ENCODE peak calls at places on chromosomes 3 and 15, in four cellular contexts. One of them, this sample, is unnamed.
A peak's percentile ranks its signal among the peaks of the same experiment; 100 is the strongest.

GRCh38 chr3:187072102-187072501 is 67.2 kb downstream of the RPL39L start:
- DNase-seq in upper lobe of left lung: no peak
- DNase-seq in Panc1: no peak
- DNase-seq in GM12878: no peak
- DNase-seq in this sample: no peak

GRCh38 chr3:170233532-170233931 is 11.3 kb downstream of the PRKCI start:
- DNase-seq in upper lobe of left lung: no peak
- DNase-seq in Panc1: no peak
- DNase-seq in GM12878: no peak
- DNase-seq in this sample: no peak

GRCh38 chr3:24773798-24774197 is 279.1 kb upstream of the THRB start:
- DNase-seq in GM12878: no peak
- DNase-seq in Panc1: peak; percentile 24
- DNase-seq in upper lobe of left lung: no peak
- DNase-seq in this sample: no peak

GRCh38 chr15:40098489-40099261 is 10.0 kb downstream of the BMF start:
- DNase-seq in GM12878: peak; percentile 84
- DNase-seq in Panc1: peak; percentile 77
- DNase-seq in upper lobe of left lung: peak; percentile 86
- DNase-seq in this sample: no peak

GRCh38 chr15:38130739-38131498 is 121.7 kb upstream of the SPRED1 start:
- DNase-seq in GM12878: peak; percentile 51
- DNase-seq in Panc1: no peak
- DNase-seq in upper lobe of left lung: no peak
- DNase-seq in this sample: peak; percentile 97

GRCh38 chr3:40597441-40597840 is 72.7 kb downstream of the ZNF621 start:
- DNase-seq in upper lobe of left lung: no peak
- DNase-seq in GM12878: no peak
- DNase-seq in Panc1: no peak
- DNase-seq in this sample: no peak

GRCh38 chr15:41556657-41557056 is 2.4 kb upstream of the TYRO3 start:
- DNase-seq in upper lobe of left lung: no peak
- DNase-seq in GM12878: no peak
- DNase-seq in Panc1: no peak
- DNase-seq in this sample: no peak

GRCh38 chr3:129077222-129077621 is 16.6 kb downstream of the GP9 start:
- DNase-seq in Panc1: no peak
- DNase-seq in GM12878: no peak
- DNase-seq in upper lobe of left lung: no peak
- DNase-seq in this sample: no peak

GRCh38 chr3:133447751-133448477 is 48.1 kb downstream of the BFSP2 start:
- DNase-seq in GM12878: no peak
- DNase-seq in Panc1: no peak
- DNase-seq in upper lobe of left lung: no peak
- DNase-seq in this sample: no peak

GRCh38 chr15:32909431-32909830 is 191.6 kb downstream of the GREM1 start:
- DNase-seq in upper lobe of left lung: no peak
- DNase-seq in Panc1: no peak
- DNase-seq in GM12878: no peak
- DNase-seq in this sample: no peak

GRCh38 chr3:76873509-76874242 is 166.2 kb upstream of the ROBO2 start:
- DNase-seq in GM12878: no peak
- DNase-seq in upper lobe of left lung: no peak
- DNase-seq in Panc1: no peak
- DNase-seq in this sample: no peak

GRCh38 chr3:53234130-53234840 is 21.5 kb downstream of the TKT start:
- DNase-seq in upper lobe of left lung: no peak
- DNase-seq in GM12878: no peak
- DNase-seq in Panc1: no peak
- DNase-seq in this sample: no peak

GRCh38 chr15:95259965-95260364 is 1028.6 kb downstream of the MCTP2 start:
- DNase-seq in GM12878: no peak
- DNase-seq in Panc1: no peak
- DNase-seq in upper lobe of left lung: no peak
- DNase-seq in this sample: no peak

GRCh38 chr3:85576801-85577200 is 618.0 kb downstream of the CADM2 start:
- DNase-seq in GM12878: no peak
- DNase-seq in Panc1: no peak
- DNase-seq in upper lobe of left lung: no peak
- DNase-seq in this sample: no peak

GRCh38 chr3:194740859-194741486 is 55.3 kb downstream of the FAM43A start:
- DNase-seq in Panc1: no peak
- DNase-seq in upper lobe of left lung: no peak
- DNase-seq in GM12878: no peak
- DNase-seq in this sample: no peak

GRCh38 chr3:167350245-167350862 is 29.7 kb downstream of the ZBBX start:
- DNase-seq in Panc1: peak; percentile 8
- DNase-seq in GM12878: no peak
- DNase-seq in upper lobe of left lung: no peak
- DNase-seq in this sample: no peak

GRCh38 chr15:65863106-65863505 is 6.2 kb upstream of the RAB11A start:
- DNase-seq in upper lobe of left lung: no peak
- DNase-seq in Panc1: no peak
- DNase-seq in GM12878: no peak
- DNase-seq in this sample: no peak

GRCh38 chr3:64097920-64098319 is 74.6 kb upstream of the PSMD6 start:
- DNase-seq in Panc1: no peak
- DNase-seq in upper lobe of left lung: no peak
- DNase-seq in GM12878: no peak
- DNase-seq in this sample: no peak

GRCh38 chr3:73561494-73561893 is 63.2 kb downstream of the PDZRN3 start:
- DNase-seq in upper lobe of left lung: no peak
- DNase-seq in Panc1: no peak
- DNase-seq in GM12878: no peak
- DNase-seq in this sample: no peak

GRCh38 chr3:73563896-73564582 is 60.7 kb downstream of the PDZRN3 start:
- DNase-seq in GM12878: no peak
- DNase-seq in upper lobe of left lung: no peak
- DNase-seq in Panc1: no peak
- DNase-seq in this sample: no peak

GRCh38 chr3:73556520-73557371 is 68.0 kb downstream of the PDZRN3 start:
- DNase-seq in upper lobe of left lung: no peak
- DNase-seq in Panc1: no peak
- DNase-seq in GM12878: no peak
- DNase-seq in this sample: no peak

GRCh38 chr3:73559730-73560129 is 65.0 kb downstream of the PDZRN3 start:
- DNase-seq in GM12878: no peak
- DNase-seq in upper lobe of left lung: no peak
- DNase-seq in Panc1: no peak
- DNase-seq in this sample: no peak

DNA sequence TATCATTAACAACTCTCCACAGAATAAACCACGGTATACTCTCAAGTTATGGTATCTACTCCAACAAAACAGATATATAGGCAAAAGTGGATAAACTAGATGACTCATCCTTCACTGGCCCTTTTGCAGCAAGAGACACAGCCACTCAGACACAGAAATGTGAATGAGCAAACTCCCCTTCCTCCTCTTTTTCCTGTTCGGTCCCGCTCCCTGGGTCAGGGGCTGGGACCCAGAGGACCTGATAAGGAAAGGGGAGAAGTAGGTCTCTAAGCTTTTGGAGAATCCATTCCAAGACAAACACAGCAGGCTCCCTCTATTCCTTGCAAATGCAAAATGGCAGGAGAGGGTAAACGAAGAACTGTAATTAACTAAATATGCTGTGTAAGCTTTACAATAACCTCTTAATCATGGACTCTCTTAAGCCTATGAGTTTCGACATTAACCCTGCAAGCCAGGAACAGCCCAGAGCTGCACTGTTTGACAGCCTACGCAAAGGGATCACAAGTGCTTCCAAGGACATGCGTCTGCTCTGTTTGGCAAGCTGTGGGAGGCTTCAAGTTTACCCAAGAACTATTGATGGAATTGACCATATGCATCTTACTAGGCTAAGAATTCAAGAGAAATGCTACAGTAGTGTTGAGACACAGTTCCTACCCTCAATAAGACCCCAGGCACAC is 66.2 kb downstream of the PDZRN3 start:
- DNase-seq in upper lobe of left lung: no peak
- DNase-seq in GM12878: no peak
- DNase-seq in Panc1: no peak
- DNase-seq in this sample: no peak
- H3K4me1 ChIP-seq in upper lobe of left lung: peaks cover 4% of the 10 kb centered on the region
- H3K4me1 ChIP-seq in GM12878: no peaks in the 10 kb centered on the region
- H3K4me1 ChIP-seq in Panc1: no peaks in the 10 kb centered on the region
- H3K4me1 ChIP-seq in this sample: peaks cover 12% of the 10 kb centered on the region

GRCh38 chr3:142429582-142429981 is 18.3 kb downstream of the XRN1 start:
- DNase-seq in upper lobe of left lung: no peak
- DNase-seq in GM12878: no peak
- DNase-seq in Panc1: no peak
- DNase-seq in this sample: no peak

GRCh38 chr3:142433110-142433509 is 14.7 kb downstream of the XRN1 start:
- DNase-seq in upper lobe of left lung: no peak
- DNase-seq in GM12878: no peak
- DNase-seq in Panc1: no peak
- DNase-seq in this sample: no peak

GRCh38 chr3:142436936-142437585 is 10.8 kb downstream of the XRN1 start:
- DNase-seq in Panc1: no peak
- DNase-seq in GM12878: no peak
- DNase-seq in upper lobe of left lung: no peak
- DNase-seq in this sample: no peak

DNA sequence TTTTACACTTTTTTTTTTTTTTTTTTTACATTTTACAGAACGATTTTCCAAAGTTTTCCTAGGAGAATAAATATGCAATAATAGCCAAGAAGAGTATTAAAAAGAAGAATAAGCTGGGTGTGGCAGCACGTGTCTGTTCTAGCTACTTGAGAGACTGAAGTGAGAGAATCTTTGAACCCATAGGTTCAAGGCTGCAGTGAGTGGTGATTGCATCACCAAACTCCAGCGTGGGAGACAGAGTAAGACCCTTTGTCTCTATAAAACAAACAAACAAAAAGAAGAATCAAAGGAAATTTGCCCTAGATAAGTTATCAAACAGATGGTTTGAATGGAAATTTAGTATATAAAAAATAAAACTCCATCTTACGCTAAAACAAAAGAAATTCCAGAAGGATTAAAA is 13.3 kb downstream of the XRN1 start:
- DNase-seq in upper lobe of left lung: no peak
- DNase-seq in Panc1: no peak
- DNase-seq in GM12878: no peak
- DNase-seq in this sample: no peak
- H3K4me3 ChIP-seq in upper lobe of left lung: no peak overlapping the region
- H3K4me3 ChIP-seq in Panc1: no peak overlapping the region
- H3K4me3 ChIP-seq in GM12878: no peak overlapping the region
- H3K4me3 ChIP-seq in this sample: no peak overlapping the region

DNA sequence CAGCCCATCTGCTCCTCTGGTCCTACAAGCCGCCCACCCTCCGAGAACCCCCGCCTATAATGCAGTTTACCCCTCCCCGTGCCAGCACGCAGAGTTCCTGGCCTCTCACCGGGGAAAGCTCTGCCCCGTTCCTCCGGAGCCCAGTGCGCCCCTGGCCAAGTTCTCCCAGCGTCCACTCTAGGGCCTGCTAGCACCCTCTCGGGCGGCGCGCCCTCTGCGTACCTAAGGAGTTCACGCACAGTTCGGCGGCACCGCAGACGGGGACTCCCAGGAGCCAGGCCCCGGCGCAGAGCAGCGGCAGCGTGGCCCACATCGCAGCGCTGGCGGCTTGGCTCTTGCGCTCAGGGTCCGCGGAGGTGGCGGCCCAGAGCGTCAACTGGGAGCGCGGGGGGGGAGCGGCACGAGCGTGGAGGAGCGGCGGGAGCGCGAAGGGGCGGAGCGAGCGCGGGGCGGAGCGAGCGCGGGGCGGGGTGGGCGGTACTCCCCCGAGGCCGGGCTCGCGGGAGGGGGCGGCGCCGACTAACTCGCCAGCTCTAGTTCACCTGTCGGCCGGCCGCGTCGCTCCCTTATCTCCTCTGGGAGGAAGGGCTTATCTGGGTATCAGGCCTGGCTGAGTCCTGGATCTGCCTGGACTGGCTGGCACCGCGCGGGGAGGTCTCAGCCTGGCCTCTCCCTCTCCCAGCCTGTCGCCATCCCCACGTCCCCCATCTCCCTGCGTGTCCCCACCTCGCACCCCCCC is at the start of gene CTSH:
- DNase-seq in upper lobe of left lung: peak; percentile 98
- DNase-seq in GM12878: no peak
- DNase-seq in Panc1: no peak
- DNase-seq in this sample: no peak
- TF ChIP-seq POLR2AphosphoS5 in upper lobe of left lung: peak; percentile 37
- TF ChIP-seq POLR2AphosphoS5 in GM12878: peak; percentile 79
- TF ChIP-seq POLR2AphosphoS5 in Panc1: no peak
- TF ChIP-seq POLR2AphosphoS5 in this sample: peak; percentile 90

GRCh38 chr3:56783644-56784451 is 17.9 kb downstream of the ARHGEF3 start:
- DNase-seq in GM12878: peak; percentile 93
- DNase-seq in Panc1: no peak
- DNase-seq in upper lobe of left lung: no peak
- DNase-seq in this sample: no peak
- H3K4me1 ChIP-seq in GM12878: peaks cover 67% of the 10 kb centered on the region
- H3K4me1 ChIP-seq in Panc1: peaks cover 11% of the 10 kb centered on the region
- H3K4me1 ChIP-seq in upper lobe of left lung: peaks cover 87% of the 10 kb centered on the region
- H3K4me1 ChIP-seq in this sample: peaks cover 46% of the 10 kb centered on the region

DNA sequence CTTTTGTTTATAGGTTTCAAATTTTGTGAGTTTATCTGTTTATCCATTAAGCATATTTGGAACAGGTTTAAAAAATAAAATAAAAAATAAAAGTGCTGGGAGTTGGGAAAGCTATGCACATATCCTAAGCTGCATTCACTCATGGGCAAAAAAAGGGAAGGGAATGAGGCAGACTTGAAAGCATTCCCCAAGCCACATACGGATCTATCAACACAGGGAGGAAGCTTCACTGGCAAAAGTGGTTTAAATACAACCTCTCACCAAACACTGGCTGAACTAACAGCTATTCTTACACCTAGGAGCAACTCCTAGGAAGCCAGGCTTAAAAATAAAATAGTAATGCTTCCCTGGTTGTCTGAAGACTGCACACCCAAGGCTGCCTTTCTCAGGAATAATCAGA is 101.2 kb downstream of the PCCB start:
- DNase-seq in GM12878: no peak
- DNase-seq in upper lobe of left lung: no peak
- DNase-seq in Panc1: no peak
- DNase-seq in this sample: no peak
- H3K4me3 ChIP-seq in GM12878: no peak overlapping the region
- H3K4me3 ChIP-seq in upper lobe of left lung: no peak overlapping the region
- H3K4me3 ChIP-seq in Panc1: no peak overlapping the region
- H3K4me3 ChIP-seq in this sample: no peak overlapping the region

DNA sequence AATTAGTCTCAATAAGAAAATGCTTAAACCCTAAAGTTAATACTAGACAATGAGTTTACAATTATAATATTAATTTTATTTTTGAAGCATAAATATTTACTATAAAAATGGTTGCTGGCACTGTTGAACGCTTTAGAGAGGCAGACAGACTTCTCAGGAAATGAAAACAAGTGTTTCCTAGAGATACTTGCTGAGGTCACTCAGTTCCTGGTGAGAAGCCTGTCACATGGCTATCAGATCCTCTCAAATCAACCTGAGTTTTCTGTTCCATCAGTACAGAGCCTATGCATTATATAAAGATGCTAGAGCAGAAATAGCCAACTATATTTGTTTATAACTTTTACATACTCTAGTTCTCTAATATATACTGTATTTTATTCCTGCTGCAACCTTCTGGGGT is 109.2 kb downstream of the MYO5A start:
- DNase-seq in upper lobe of left lung: no peak
- DNase-seq in GM12878: no peak
- DNase-seq in Panc1: no peak
- DNase-seq in this sample: no peak
- TF ChIP-seq POLR2AphosphoS5 in upper lobe of left lung: no peak
- TF ChIP-seq POLR2AphosphoS5 in GM12878: no peak
- TF ChIP-seq POLR2AphosphoS5 in Panc1: no peak
- TF ChIP-seq POLR2AphosphoS5 in this sample: no peak